ENCODE peak calls at places on chromosomes 4 and X, in nine cellular contexts. A is AG04449, H is upper lobe of right lung, P is GM12865, M is GM23338, C is NT2/D1, O is cardiac fibroblast, J is keratinocyte, Q is osteoblast. F is an unnamed sample.

GRCh38 chr4:108247511-108248088 is 78.9 kb upstream of the LEF1 start:
- DNase-seq in A (no peak), H (peak; percentile 59), P (peak; percentile 68), M (peak; percentile 27), C (peak; percentile 33), O (no peak), J (no peak), Q (no peak), F (no peak)

GRCh38 chr4:184961693-184962092 is 56.6 kb upstream of the HELT start:
- DNase-seq in A (no peak), H (peak; percentile 60), P (no peak), M (peak; percentile 35), C (no peak), O (no peak), J (no peak), Q (no peak), F (peak; percentile 23)

GRCh38 chr4:2333356-2333841 is 71.5 kb upstream of the MXD4 start:
- DNase-seq in A (no peak), H (peak; percentile 84), P (peak; percentile 80), M (no peak), C (no peak), O (no peak), J (no peak), Q (peak; percentile 54), F (peak; percentile 87)

GRCh38 chr4:111641813-111642579 is 503.3 kb upstream of the FAM241A start:
- DNase-seq in A (peak; percentile 67), H (no peak), P (peak; percentile 88), M (peak; percentile 93), C (peak; percentile 75), O (peak; percentile 94), J (peak; percentile 49), Q (peak; percentile 34), F (peak; percentile 77)

GRCh38 chrX:34656842-34657780 is at the start of gene TMEM47:
- DNase-seq in A (no peak), H (peak; percentile 83), P (no peak), M (peak; percentile 87), C (peak; percentile 74), O (peak; percentile 70), J (no peak), Q (peak; percentile 89), F (peak; percentile 29)

GRCh38 chr4:148914301-148914700 is 472.1 kb upstream of the NR3C2 start:
- DNase-seq in A (no peak), H (no peak), P (no peak), M (no peak), C (no peak), O (no peak), J (no peak), Q (no peak), F (no peak)

GRCh38 chrX:120456973-120457372 is 12.1 kb downstream of the LAMP2 start:
- DNase-seq in A (no peak), H (no peak), P (peak; percentile 12), M (no peak), C (no peak), O (peak; percentile 24), J (no peak), Q (no peak), F (no peak)

GRCh38 chr4:37793562-37793961 is 32.9 kb upstream of the PGM2 start:
- DNase-seq in A (no peak), H (no peak), P (peak; percentile 26), M (peak; percentile 21), C (no peak), O (peak; percentile 54), J (no peak), Q (no peak), F (peak; percentile 21)

GRCh38 chr4:107058828-107059227 is 22.7 kb upstream of the DKK2 start:
- DNase-seq in A (no peak), H (no peak), P (no peak), M (no peak), C (no peak), O (peak; percentile 29), J (no peak), Q (peak; percentile 39), F (no peak)

GRCh38 chr4:23881052-23881501 is 8.8 kb downstream of the PPARGC1A start:
- DNase-seq in A (no peak), H (no peak), P (no peak), M (no peak), C (no peak), O (no peak), J (no peak), Q (no peak), F (no peak)

GRCh38 chrX:31036895-31037294 is 34.9 kb downstream of the FTHL17 start:
- DNase-seq in A (peak; percentile 2), H (no peak), P (peak; percentile 50), M (peak; percentile 60), C (no peak), O (peak; percentile 66), J (no peak), Q (no peak), F (peak; percentile 51)

GRCh38 chrX:16807976-16808542 is 21.8 kb downstream of the TXLNG start:
- DNase-seq in A (no peak), H (no peak), P (no peak), M (no peak), C (no peak), O (peak; percentile 76), J (no peak), Q (peak; percentile 66), F (peak; percentile 82)

GRCh38 chr4:151801547-151802516 is 41.0 kb upstream of the GATB start:
- DNase-seq in A (no peak), H (no peak), P (peak; percentile 68), M (peak; percentile 87), C (no peak), O (peak; percentile 67), J (no peak), Q (peak; percentile 73), F (peak; percentile 42)

GRCh38 chr4:150010525-150011126 is 67.6 kb upstream of the DCLK2 start:
- DNase-seq in A (no peak), H (no peak), P (peak; percentile 44), M (peak; percentile 80), C (peak; percentile 39), O (peak; percentile 81), J (no peak), Q (no peak), F (peak; percentile 40)

GRCh38 chr4:169383724-169384123 is 113.0 kb upstream of the SH3RF1 start:
- DNase-seq in A (peak; percentile 98), H (no peak), P (no peak), M (no peak), C (no peak), O (peak; percentile 96), J (no peak), Q (peak; percentile 83), F (no peak)

GRCh38 chrX:149860445-149860844 is 20.5 kb upstream of the MAGEA8 start:
- DNase-seq in A (no peak), H (no peak), P (no peak), M (no peak), C (no peak), O (no peak), J (no peak), Q (no peak), F (no peak)

GRCh38 chrX:16188687-16189086 is 21.4 kb downstream of the MAGEB17 start:
- DNase-seq in A (no peak), H (no peak), P (no peak), M (no peak), C (no peak), O (peak; percentile 39), J (no peak), Q (no peak), F (no peak)

GRCh38 chr4:122966201-122966600 is 43.8 kb upstream of the NUDT6 start:
- DNase-seq in A (no peak), H (no peak), P (no peak), M (no peak), C (no peak), O (no peak), J (no peak), Q (no peak), F (no peak)

GRCh38 chrX:49282647-49283011 is 13.0 kb downstream of the PPP1R3F start:
- DNase-seq in A (no peak), H (no peak), P (no peak), M (peak; percentile 70), C (peak; percentile 32), O (peak; percentile 43), J (no peak), Q (peak; percentile 74), F (no peak)

GRCh38 chrX:9604111-9604907 is 139.5 kb downstream of the TBL1X start:
- DNase-seq in A (no peak), H (no peak), P (no peak), M (no peak), C (no peak), O (peak; percentile 47), J (no peak), Q (no peak), F (no peak)

GRCh38 chr4:173531085-173531965 is 1.3 kb upstream of the HAND2 start:
- DNase-seq in A (no peak), H (no peak), P (no peak), M (peak; percentile 50), C (no peak), O (no peak), J (no peak), Q (no peak), F (no peak)
- H3K4me3 ChIP-seq in A (no peak overlapping the region), H (no peak overlapping the region), P (no peak overlapping the region), M (peak overlapping the region; percentile 34), C (no peak overlapping the region), O (no peak overlapping the region), J (no peak overlapping the region), Q (no peak overlapping the region), F (no peak overlapping the region)

GRCh38 chrX:25079020-25079419 is 63.3 kb upstream of the ARX start:
- DNase-seq in A (no peak), H (no peak), P (no peak), M (peak; percentile 1), C (no peak), O (no peak), J (no peak), Q (no peak), F (no peak)

GRCh38 chrX:25084446-25084845 is 68.7 kb upstream of the ARX start:
- DNase-seq in A (no peak), H (no peak), P (no peak), M (no peak), C (no peak), O (no peak), J (no peak), Q (no peak), F (no peak)

DNA sequence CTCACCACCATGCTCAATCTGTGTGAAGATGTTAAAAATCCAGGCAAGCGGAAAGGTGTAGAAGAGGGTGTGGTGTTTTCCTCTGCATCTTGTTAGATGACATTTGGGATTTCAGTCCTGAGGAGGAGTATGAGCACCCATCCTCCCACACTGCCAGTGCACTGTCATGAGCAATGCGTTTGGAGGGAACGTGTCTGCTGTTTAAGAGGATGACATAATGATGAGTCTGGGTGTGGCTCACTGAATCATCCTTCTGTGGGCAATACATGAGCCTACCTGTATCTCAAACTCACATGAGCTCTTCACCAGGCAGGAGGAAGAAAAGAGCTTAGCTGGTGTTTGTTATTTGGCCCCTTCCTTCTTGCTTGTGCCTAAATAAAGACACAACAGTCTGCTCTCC is 67.9 kb upstream of the ARX start:
- DNase-seq in A (no peak), H (no peak), P (no peak), M (no peak), C (no peak), O (no peak), J (peak; percentile 46), Q (no peak), F (no peak)
- H3K4me3 ChIP-seq in A (no peak overlapping the region), H (no peak overlapping the region), P (no peak overlapping the region), M (no peak overlapping the region), C (no peak overlapping the region), O (no peak overlapping the region), J (no peak overlapping the region), Q (no peak overlapping the region), F (no peak overlapping the region)

GRCh38 chrX:21735753-21736127 is 22.2 kb downstream of the SMPX start:
- DNase-seq in A (no peak), H (no peak), P (no peak), M (no peak), C (no peak), O (no peak), J (no peak), Q (no peak), F (no peak)
- H3K4me3 ChIP-seq in A (no peak overlapping the region), H (no peak overlapping the region), P (no peak overlapping the region), M (no peak overlapping the region), C (no peak overlapping the region), O (no peak overlapping the region), J (no peak overlapping the region), Q (no peak overlapping the region), F (no peak overlapping the region)

GRCh38 chrX:124413244-124413643 is 66.9 kb downstream of the SH2D1A start:
- DNase-seq in A (no peak), H (no peak), P (no peak), M (no peak), C (no peak), O (no peak), J (no peak), Q (no peak), F (no peak)
- H3K4me3 ChIP-seq in A (no peak overlapping the region), H (no peak overlapping the region), P (no peak overlapping the region), M (no peak overlapping the region), C (no peak overlapping the region), O (no peak overlapping the region), J (no peak overlapping the region), Q (no peak overlapping the region), F (no peak overlapping the region)